ENCODE peak calls at places on chromosomes 4 and X, in six cellular contexts. One of them, this sample, is unnamed.

GRCh38 chr4:20249333-20249732 is 2.4 kb upstream of the SLIT2 start:
- DNase-seq in fibroblast of pulmonary artery: peak
- DNase-seq in RWPE2: no peak
- DNase-seq in AG10803: peak
- DNase-seq in WERI-Rb-1: peak
- DNase-seq in CD8-positive, alpha-beta T cell: no peak
- DNase-seq in this sample: no peak

GRCh38 chr4:25843340-25844097 is 19.3 kb downstream of the SEL1L3 start:
- DNase-seq in fibroblast of pulmonary artery: no peak
- DNase-seq in RWPE2: no peak
- DNase-seq in AG10803: no peak
- DNase-seq in WERI-Rb-1: no peak
- DNase-seq in CD8-positive, alpha-beta T cell: no peak
- DNase-seq in this sample: no peak

GRCh38 chr4:70508801-70509200 is 9.6 kb upstream of the AMTN start:
- DNase-seq in fibroblast of pulmonary artery: peak
- DNase-seq in RWPE2: no peak
- DNase-seq in AG10803: no peak
- DNase-seq in WERI-Rb-1: no peak
- DNase-seq in CD8-positive, alpha-beta T cell: no peak
- DNase-seq in this sample: no peak

GRCh38 chrX:145773006-145773405 is 44.6 kb upstream of the SLITRK2 start:
- DNase-seq in fibroblast of pulmonary artery: no peak
- DNase-seq in RWPE2: no peak
- DNase-seq in AG10803: no peak
- DNase-seq in WERI-Rb-1: no peak
- DNase-seq in CD8-positive, alpha-beta T cell: no peak
- DNase-seq in this sample: no peak

GRCh38 chr4:146957252-146957651 is 11.6 kb upstream of the TTC29 start:
- DNase-seq in fibroblast of pulmonary artery: peak
- DNase-seq in RWPE2: peak
- DNase-seq in AG10803: peak
- DNase-seq in WERI-Rb-1: no peak
- DNase-seq in CD8-positive, alpha-beta T cell: no peak
- DNase-seq in this sample: peak

GRCh38 chr4:105145913-105146285 is 777 bp upstream of the TET2 start:
- DNase-seq in fibroblast of pulmonary artery: no peak
- DNase-seq in RWPE2: no peak
- DNase-seq in AG10803: no peak
- DNase-seq in WERI-Rb-1: no peak
- DNase-seq in CD8-positive, alpha-beta T cell: no peak
- DNase-seq in this sample: no peak

GRCh38 chr4:13917010-13917409 is 289.5 kb upstream of the BOD1L1 start:
- DNase-seq in fibroblast of pulmonary artery: no peak
- DNase-seq in RWPE2: no peak
- DNase-seq in AG10803: peak
- DNase-seq in WERI-Rb-1: no peak
- DNase-seq in CD8-positive, alpha-beta T cell: no peak
- DNase-seq in this sample: no peak

GRCh38 chr4:40311811-40312346 is 23.3 kb upstream of the CHRNA9 start:
- DNase-seq in fibroblast of pulmonary artery: peak
- DNase-seq in RWPE2: no peak
- DNase-seq in AG10803: no peak
- DNase-seq in WERI-Rb-1: peak
- DNase-seq in CD8-positive, alpha-beta T cell: no peak
- DNase-seq in this sample: no peak

GRCh38 chrX:153903991-153904957 is at the start of gene AVPR2:
- DNase-seq in fibroblast of pulmonary artery: no peak
- DNase-seq in RWPE2: no peak
- DNase-seq in AG10803: no peak
- DNase-seq in WERI-Rb-1: peak
- DNase-seq in CD8-positive, alpha-beta T cell: no peak
- DNase-seq in this sample: no peak

GRCh38 chr4:41257257-41257900 is 651 bp downstream of the UCHL1 start:
- DNase-seq in fibroblast of pulmonary artery: peak
- DNase-seq in RWPE2: peak
- DNase-seq in AG10803: peak
- DNase-seq in WERI-Rb-1: peak
- DNase-seq in CD8-positive, alpha-beta T cell: no peak
- DNase-seq in this sample: no peak

GRCh38 chrX:34656842-34657780 is at the start of gene TMEM47:
- DNase-seq in fibroblast of pulmonary artery: peak
- DNase-seq in RWPE2: peak
- DNase-seq in AG10803: peak
- DNase-seq in WERI-Rb-1: peak
- DNase-seq in CD8-positive, alpha-beta T cell: no peak
- DNase-seq in this sample: no peak

GRCh38 chr4:25817059-25817681 is 45.6 kb downstream of the SEL1L3 start:
- DNase-seq in fibroblast of pulmonary artery: peak
- DNase-seq in RWPE2: no peak
- DNase-seq in AG10803: peak
- DNase-seq in WERI-Rb-1: no peak
- DNase-seq in CD8-positive, alpha-beta T cell: no peak
- DNase-seq in this sample: no peak

GRCh38 chr4:114364857-114365256 is 233.8 kb upstream of the UGT8 start:
- DNase-seq in fibroblast of pulmonary artery: peak
- DNase-seq in RWPE2: no peak
- DNase-seq in AG10803: peak
- DNase-seq in WERI-Rb-1: no peak
- DNase-seq in CD8-positive, alpha-beta T cell: no peak
- DNase-seq in this sample: no peak

GRCh38 chrX:134423606-134424005 is 36.4 kb upstream of the HPRT1 start:
- DNase-seq in fibroblast of pulmonary artery: peak
- DNase-seq in RWPE2: no peak
- DNase-seq in AG10803: peak
- DNase-seq in WERI-Rb-1: no peak
- DNase-seq in CD8-positive, alpha-beta T cell: no peak
- DNase-seq in this sample: no peak

GRCh38 chr4:186067757-186068385 is 1.1 kb upstream of the TLR3 start:
- DNase-seq in fibroblast of pulmonary artery: peak
- DNase-seq in RWPE2: no peak
- DNase-seq in AG10803: peak
- DNase-seq in WERI-Rb-1: peak
- DNase-seq in CD8-positive, alpha-beta T cell: peak
- DNase-seq in this sample: peak

GRCh38 chrX:45842916-45843315 is 642.2 kb upstream of the DIPK2B start:
- DNase-seq in fibroblast of pulmonary artery: no peak
- DNase-seq in RWPE2: no peak
- DNase-seq in AG10803: peak
- DNase-seq in WERI-Rb-1: no peak
- DNase-seq in CD8-positive, alpha-beta T cell: no peak
- DNase-seq in this sample: no peak

GRCh38 chr4:72701987-72702819 is 133.2 kb upstream of the ADAMTS3 start:
- DNase-seq in fibroblast of pulmonary artery: peak
- DNase-seq in RWPE2: no peak
- DNase-seq in AG10803: peak
- DNase-seq in WERI-Rb-1: peak
- DNase-seq in CD8-positive, alpha-beta T cell: no peak
- DNase-seq in this sample: peak

GRCh38 chr4:126604273-126604867 is 1028.4 kb upstream of the INTU start:
- DNase-seq in fibroblast of pulmonary artery: peak
- DNase-seq in RWPE2: no peak
- DNase-seq in AG10803: peak
- DNase-seq in WERI-Rb-1: peak
- DNase-seq in CD8-positive, alpha-beta T cell: no peak
- DNase-seq in this sample: peak

GRCh38 chr4:87916636-87917035 is 58.9 kb upstream of the SPP1 start:
- DNase-seq in fibroblast of pulmonary artery: no peak
- DNase-seq in RWPE2: no peak
- DNase-seq in AG10803: no peak
- DNase-seq in WERI-Rb-1: no peak
- DNase-seq in CD8-positive, alpha-beta T cell: no peak
- DNase-seq in this sample: no peak

GRCh38 chrX:22196151-22196550 is 76.6 kb upstream of the CBLL2 start:
- DNase-seq in fibroblast of pulmonary artery: no peak
- DNase-seq in RWPE2: no peak
- DNase-seq in AG10803: peak
- DNase-seq in WERI-Rb-1: no peak
- DNase-seq in CD8-positive, alpha-beta T cell: no peak
- DNase-seq in this sample: no peak

GRCh38 chr4:139144161-139144859 is 32.7 kb downstream of the ELF2 start:
- DNase-seq in fibroblast of pulmonary artery: peak
- DNase-seq in RWPE2: peak
- DNase-seq in AG10803: peak
- DNase-seq in WERI-Rb-1: no peak
- DNase-seq in CD8-positive, alpha-beta T cell: no peak
- DNase-seq in this sample: peak

GRCh38 chrX:18833071-18833731 is 125.8 kb downstream of the PPEF1 start:
- DNase-seq in fibroblast of pulmonary artery: peak
- DNase-seq in RWPE2: no peak
- DNase-seq in AG10803: peak
- DNase-seq in WERI-Rb-1: no peak
- DNase-seq in CD8-positive, alpha-beta T cell: no peak
- DNase-seq in this sample: no peak

GRCh38 chr4:174490356-174490969 is 31.8 kb downstream of the HPGD start:
- DNase-seq in fibroblast of pulmonary artery: peak
- DNase-seq in RWPE2: no peak
- DNase-seq in AG10803: peak
- DNase-seq in WERI-Rb-1: no peak
- DNase-seq in CD8-positive, alpha-beta T cell: no peak
- DNase-seq in this sample: peak

GRCh38 chr4:67037489-67037888 is 507.8 kb downstream of the CENPC start:
- DNase-seq in fibroblast of pulmonary artery: peak
- DNase-seq in RWPE2: no peak
- DNase-seq in AG10803: no peak
- DNase-seq in WERI-Rb-1: no peak
- DNase-seq in CD8-positive, alpha-beta T cell: no peak
- DNase-seq in this sample: no peak

GRCh38 chrX:96979766-96980165 is 96.1 kb downstream of the RPA4 start:
- DNase-seq in fibroblast of pulmonary artery: no peak
- DNase-seq in RWPE2: no peak
- DNase-seq in AG10803: no peak
- DNase-seq in WERI-Rb-1: no peak
- DNase-seq in CD8-positive, alpha-beta T cell: no peak
- DNase-seq in this sample: no peak

DNA sequence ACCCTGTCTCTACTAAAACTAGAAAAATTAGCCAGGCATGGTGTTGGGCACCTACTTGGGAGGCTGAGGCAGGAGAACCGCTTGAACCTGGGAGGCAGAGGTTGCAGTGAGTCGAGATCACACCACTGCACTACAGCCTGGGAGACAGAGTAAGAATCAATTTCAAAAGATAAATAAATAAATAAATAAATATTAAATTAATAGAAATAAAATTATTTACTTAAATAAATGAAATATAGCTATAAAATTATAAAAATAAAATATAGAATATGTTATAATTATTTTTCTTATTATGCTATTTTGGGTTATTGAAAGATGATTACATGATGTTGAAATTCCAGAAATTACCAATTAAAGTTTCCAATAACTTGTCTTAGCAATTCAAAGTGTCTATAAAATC is 1029.8 kb upstream of the AGA start:
- DNase-seq in fibroblast of pulmonary artery: no peak
- DNase-seq in RWPE2: no peak
- DNase-seq in AG10803: no peak
- DNase-seq in WERI-Rb-1: no peak
- DNase-seq in CD8-positive, alpha-beta T cell: no peak
- DNase-seq in this sample: no peak
- H3K4me3 ChIP-seq in fibroblast of pulmonary artery: no peak
- H3K4me3 ChIP-seq in RWPE2: no peak
- H3K4me3 ChIP-seq in AG10803: no peak
- H3K4me3 ChIP-seq in WERI-Rb-1: no peak
- H3K4me3 ChIP-seq in CD8-positive, alpha-beta T cell: no peak
- H3K4me3 ChIP-seq in this sample: no peak

DNA sequence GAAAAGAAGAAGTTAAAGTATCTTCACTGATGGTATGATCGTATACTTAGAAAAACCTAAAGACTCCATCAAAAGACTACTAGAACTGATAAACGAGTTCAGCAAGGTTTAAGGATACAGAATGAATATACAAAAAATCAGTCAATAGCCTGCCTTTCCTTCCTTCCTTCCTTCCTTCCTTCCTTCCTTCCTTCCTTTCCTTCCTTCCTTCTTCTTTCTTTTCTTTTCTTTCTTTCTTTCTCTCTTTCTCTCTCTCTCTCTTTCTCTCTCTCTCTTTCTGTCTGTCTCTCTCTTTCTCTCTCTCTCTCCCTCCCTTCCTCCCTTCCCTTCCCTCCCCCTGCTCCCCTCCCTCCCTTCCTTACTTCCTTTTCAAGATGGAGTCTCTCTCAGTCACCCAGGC is 362.7 kb downstream of the BMPR1B start:
- DNase-seq in fibroblast of pulmonary artery: no peak
- DNase-seq in RWPE2: no peak
- DNase-seq in AG10803: no peak
- DNase-seq in WERI-Rb-1: no peak
- DNase-seq in CD8-positive, alpha-beta T cell: no peak
- DNase-seq in this sample: no peak
- TF ChIP-seq CTCF in fibroblast of pulmonary artery: no peak
- TF ChIP-seq CTCF in RWPE2: no peak
- TF ChIP-seq CTCF in AG10803: no peak
- TF ChIP-seq CTCF in WERI-Rb-1: no peak
- TF ChIP-seq CTCF in CD8-positive, alpha-beta T cell: no peak
- TF ChIP-seq CTCF in this sample: no peak

DNA sequence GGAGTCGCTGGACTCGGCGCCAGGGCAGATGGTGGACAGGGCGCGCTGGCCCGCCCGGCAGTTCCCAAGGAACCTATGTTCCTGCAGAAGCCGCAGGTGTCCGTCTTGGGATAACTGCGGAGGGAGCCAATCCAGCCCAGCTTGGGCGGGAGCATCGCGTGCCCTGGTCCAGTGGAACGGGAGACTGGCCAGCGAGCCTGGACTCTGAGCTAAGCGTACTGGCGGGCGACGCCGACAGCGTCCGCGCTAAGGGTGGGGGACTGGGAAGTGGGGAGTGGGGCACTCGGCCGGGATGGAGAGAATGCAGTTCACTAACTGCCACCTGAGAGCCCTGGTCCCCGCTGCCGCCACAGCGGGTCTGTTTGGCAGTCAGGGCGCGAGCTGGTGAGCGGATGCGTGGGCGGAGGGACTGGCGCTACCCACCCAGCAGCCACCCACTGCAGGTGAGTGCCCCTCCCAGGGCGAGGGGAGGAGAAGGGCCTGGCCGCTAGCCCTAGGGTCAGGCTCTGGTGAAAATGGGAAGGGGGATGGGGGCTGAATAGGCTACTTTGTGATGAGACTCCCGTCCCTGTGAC is 1.3 kb upstream of the MAMLD1 start:
- DNase-seq in fibroblast of pulmonary artery: peak
- DNase-seq in RWPE2: no peak
- DNase-seq in AG10803: no peak
- DNase-seq in WERI-Rb-1: peak
- DNase-seq in CD8-positive, alpha-beta T cell: no peak
- DNase-seq in this sample: no peak
- H3K4me3 ChIP-seq in fibroblast of pulmonary artery: peak
- H3K4me3 ChIP-seq in RWPE2: peak
- H3K4me3 ChIP-seq in AG10803: peak
- H3K4me3 ChIP-seq in WERI-Rb-1: no peak
- H3K4me3 ChIP-seq in CD8-positive, alpha-beta T cell: peak
- H3K4me3 ChIP-seq in this sample: peak

DNA sequence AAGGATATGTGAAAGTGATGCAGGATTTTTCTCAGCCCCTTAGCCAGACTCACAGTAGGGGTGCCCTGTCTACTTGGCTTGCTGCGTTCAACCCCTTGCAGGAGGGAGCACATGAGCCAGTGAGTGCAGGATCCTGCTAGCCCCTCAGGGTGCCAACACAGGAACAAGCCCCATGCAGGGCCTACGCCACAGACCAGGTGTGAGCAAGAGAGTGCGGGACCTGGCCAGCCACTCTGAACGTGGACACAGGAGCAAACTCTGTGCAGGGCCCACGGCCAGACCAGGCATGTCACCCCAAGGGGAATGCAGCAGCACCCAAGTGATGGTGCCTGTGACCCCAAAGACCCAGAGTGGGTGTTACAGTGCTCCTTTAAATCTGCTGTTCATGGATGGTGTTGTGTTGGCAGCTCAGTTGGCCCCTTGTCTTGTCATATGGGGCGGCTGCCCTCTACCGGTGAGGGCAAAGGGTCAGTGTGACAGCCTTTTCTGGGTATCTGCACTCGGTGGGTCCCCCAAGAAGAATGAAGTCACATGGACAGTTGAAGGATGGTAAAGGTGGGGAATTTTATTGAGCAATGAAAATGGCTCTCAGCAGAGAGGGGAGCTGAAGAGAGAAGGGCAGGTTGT is 188.4 kb upstream of the MAOA start:
- DNase-seq in fibroblast of pulmonary artery: no peak
- DNase-seq in RWPE2: no peak
- DNase-seq in AG10803: no peak
- DNase-seq in WERI-Rb-1: no peak
- DNase-seq in CD8-positive, alpha-beta T cell: no peak
- DNase-seq in this sample: no peak
- TF ChIP-seq CTCF in fibroblast of pulmonary artery: no peak
- TF ChIP-seq CTCF in RWPE2: no peak
- TF ChIP-seq CTCF in AG10803: no peak
- TF ChIP-seq CTCF in WERI-Rb-1: peak
- TF ChIP-seq CTCF in CD8-positive, alpha-beta T cell: no peak
- TF ChIP-seq CTCF in this sample: no peak